ENCODE peak calls at places on chromosomes 13 and 19, in seven cellular contexts. One of them, this sample, is unnamed.

GRCh38 chr13:110714798-110715394 is 1.4 kb downstream of the ING1 start:
- DNase-seq in nephron progenitor cell: peak; percentile 63
- DNase-seq in cardiac fibroblast: peak; percentile 44
- DNase-seq in fibroblast of pulmonary artery: peak; percentile 50
- DNase-seq in activated B cell treated with CpG ODN at 0.5 μM for 24 hours: peak; percentile 58
- DNase-seq in body of pancreas: peak; percentile 68
- DNase-seq in psoas muscle: peak; percentile 64
- DNase-seq in this sample: peak; percentile 72

GRCh38 chr19:39499082-39499642 is 415 bp downstream of the DLL3 start:
- DNase-seq in fibroblast of pulmonary artery: no peak
- DNase-seq in psoas muscle: no peak
- DNase-seq in activated B cell treated with CpG ODN at 0.5 μM for 24 hours: peak; percentile 35
- DNase-seq in nephron progenitor cell: peak; percentile 67
- DNase-seq in cardiac fibroblast: peak; percentile 13
- DNase-seq in body of pancreas: no peak
- DNase-seq in this sample: no peak

GRCh38 chr19:55027472-55028337 is 10.4 kb downstream of the GP6 start:
- DNase-seq in fibroblast of pulmonary artery: no peak
- DNase-seq in activated B cell treated with CpG ODN at 0.5 μM for 24 hours: no peak
- DNase-seq in cardiac fibroblast: peak; percentile 15
- DNase-seq in nephron progenitor cell: no peak
- DNase-seq in psoas muscle: no peak
- DNase-seq in body of pancreas: no peak
- DNase-seq in this sample: peak; percentile 51

GRCh38 chr13:110616103-110617101 is 1.1 kb downstream of the NAXD start:
- DNase-seq in psoas muscle: peak; percentile 62
- DNase-seq in nephron progenitor cell: no peak
- DNase-seq in cardiac fibroblast: peak; percentile 85
- DNase-seq in activated B cell treated with CpG ODN at 0.5 μM for 24 hours: peak; percentile 53
- DNase-seq in body of pancreas: peak; percentile 69
- DNase-seq in fibroblast of pulmonary artery: peak; percentile 38
- DNase-seq in this sample: peak; percentile 62

GRCh38 chr13:29743229-29743786 is 107.1 kb downstream of the UBL3 start:
- DNase-seq in body of pancreas: peak; percentile 5
- DNase-seq in nephron progenitor cell: peak; percentile 12
- DNase-seq in cardiac fibroblast: no peak
- DNase-seq in fibroblast of pulmonary artery: peak; percentile 6
- DNase-seq in psoas muscle: peak; percentile 54
- DNase-seq in activated B cell treated with CpG ODN at 0.5 μM for 24 hours: no peak
- DNase-seq in this sample: no peak

GRCh38 chr13:107003911-107004310 is 436.0 kb upstream of the ARGLU1 start:
- DNase-seq in fibroblast of pulmonary artery: no peak
- DNase-seq in psoas muscle: no peak
- DNase-seq in activated B cell treated with CpG ODN at 0.5 μM for 24 hours: no peak
- DNase-seq in body of pancreas: no peak
- DNase-seq in cardiac fibroblast: no peak
- DNase-seq in nephron progenitor cell: no peak
- DNase-seq in this sample: no peak

GRCh38 chr13:109389892-109390345 is 396.5 kb downstream of the IRS2 start:
- DNase-seq in nephron progenitor cell: no peak
- DNase-seq in body of pancreas: no peak
- DNase-seq in psoas muscle: no peak
- DNase-seq in fibroblast of pulmonary artery: peak; percentile 30
- DNase-seq in activated B cell treated with CpG ODN at 0.5 μM for 24 hours: no peak
- DNase-seq in cardiac fibroblast: peak; percentile 91
- DNase-seq in this sample: peak; percentile 97

GRCh38 chr13:91946498-91947070 is 548.2 kb downstream of the GPC5 start:
- DNase-seq in fibroblast of pulmonary artery: peak; percentile 33
- DNase-seq in activated B cell treated with CpG ODN at 0.5 μM for 24 hours: no peak
- DNase-seq in body of pancreas: no peak
- DNase-seq in nephron progenitor cell: peak; percentile 15
- DNase-seq in psoas muscle: no peak
- DNase-seq in cardiac fibroblast: peak; percentile 1
- DNase-seq in this sample: peak; percentile 42

GRCh38 chr13:104962411-104962810 is 1573.1 kb downstream of the EFNB2 start:
- DNase-seq in activated B cell treated with CpG ODN at 0.5 μM for 24 hours: no peak
- DNase-seq in fibroblast of pulmonary artery: no peak
- DNase-seq in nephron progenitor cell: no peak
- DNase-seq in cardiac fibroblast: no peak
- DNase-seq in body of pancreas: no peak
- DNase-seq in psoas muscle: no peak
- DNase-seq in this sample: no peak

GRCh38 chr19:44212250-44212864 is at the start of gene ZNF227:
- DNase-seq in cardiac fibroblast: peak; percentile 97
- DNase-seq in psoas muscle: peak; percentile 92
- DNase-seq in fibroblast of pulmonary artery: peak; percentile 98
- DNase-seq in nephron progenitor cell: peak; percentile 75
- DNase-seq in body of pancreas: peak; percentile 94
- DNase-seq in activated B cell treated with CpG ODN at 0.5 μM for 24 hours: peak; percentile 69
- DNase-seq in this sample: peak; percentile 82

GRCh38 chr13:30520571-30520970 is 54.8 kb upstream of the HMGB1 start:
- DNase-seq in nephron progenitor cell: no peak
- DNase-seq in cardiac fibroblast: peak; percentile 85
- DNase-seq in fibroblast of pulmonary artery: peak; percentile 22
- DNase-seq in activated B cell treated with CpG ODN at 0.5 μM for 24 hours: no peak
- DNase-seq in psoas muscle: no peak
- DNase-seq in body of pancreas: no peak
- DNase-seq in this sample: no peak

GRCh38 chr13:79522583-79522982 is 41.6 kb downstream of the NDFIP2 start:
- DNase-seq in activated B cell treated with CpG ODN at 0.5 μM for 24 hours: no peak
- DNase-seq in fibroblast of pulmonary artery: peak; percentile 66
- DNase-seq in body of pancreas: no peak
- DNase-seq in nephron progenitor cell: no peak
- DNase-seq in psoas muscle: no peak
- DNase-seq in cardiac fibroblast: peak; percentile 77
- DNase-seq in this sample: peak; percentile 59

GRCh38 chr19:11420894-11421606 is 1.9 kb upstream of the RGL3 start:
- DNase-seq in cardiac fibroblast: no peak
- DNase-seq in activated B cell treated with CpG ODN at 0.5 μM for 24 hours: peak; percentile 40
- DNase-seq in fibroblast of pulmonary artery: no peak
- DNase-seq in nephron progenitor cell: peak; percentile 58
- DNase-seq in psoas muscle: peak; percentile 42
- DNase-seq in body of pancreas: peak; percentile 9
- DNase-seq in this sample: no peak

GRCh38 chr19:2556221-2557092 is 80.5 kb downstream of the GADD45B start:
- DNase-seq in body of pancreas: no peak
- DNase-seq in nephron progenitor cell: no peak
- DNase-seq in cardiac fibroblast: no peak
- DNase-seq in activated B cell treated with CpG ODN at 0.5 μM for 24 hours: no peak
- DNase-seq in fibroblast of pulmonary artery: no peak
- DNase-seq in psoas muscle: no peak
- DNase-seq in this sample: no peak

GRCh38 chr19:51514866-51515481 is 13.4 kb upstream of the SIGLEC12 start:
- DNase-seq in cardiac fibroblast: peak; percentile 71
- DNase-seq in activated B cell treated with CpG ODN at 0.5 μM for 24 hours: no peak
- DNase-seq in psoas muscle: no peak
- DNase-seq in nephron progenitor cell: peak; percentile 27
- DNase-seq in fibroblast of pulmonary artery: peak; percentile 69
- DNase-seq in body of pancreas: peak; percentile 19
- DNase-seq in this sample: peak; percentile 73

GRCh38 chr13:110915057-110915873 is at the start of gene ANKRD10:
- DNase-seq in body of pancreas: peak; percentile 100
- DNase-seq in activated B cell treated with CpG ODN at 0.5 μM for 24 hours: peak; percentile 98
- DNase-seq in fibroblast of pulmonary artery: peak; percentile 100
- DNase-seq in nephron progenitor cell: peak; percentile 100
- DNase-seq in cardiac fibroblast: peak; percentile 98
- DNase-seq in psoas muscle: peak; percentile 99
- DNase-seq in this sample: peak; percentile 99

GRCh38 chr19:31270897-31271568 is 78.2 kb downstream of the TSHZ3 start:
- DNase-seq in cardiac fibroblast: peak; percentile 67
- DNase-seq in body of pancreas: no peak
- DNase-seq in psoas muscle: no peak
- DNase-seq in fibroblast of pulmonary artery: peak; percentile 68
- DNase-seq in nephron progenitor cell: peak; percentile 35
- DNase-seq in activated B cell treated with CpG ODN at 0.5 μM for 24 hours: no peak
- DNase-seq in this sample: no peak

DNA sequence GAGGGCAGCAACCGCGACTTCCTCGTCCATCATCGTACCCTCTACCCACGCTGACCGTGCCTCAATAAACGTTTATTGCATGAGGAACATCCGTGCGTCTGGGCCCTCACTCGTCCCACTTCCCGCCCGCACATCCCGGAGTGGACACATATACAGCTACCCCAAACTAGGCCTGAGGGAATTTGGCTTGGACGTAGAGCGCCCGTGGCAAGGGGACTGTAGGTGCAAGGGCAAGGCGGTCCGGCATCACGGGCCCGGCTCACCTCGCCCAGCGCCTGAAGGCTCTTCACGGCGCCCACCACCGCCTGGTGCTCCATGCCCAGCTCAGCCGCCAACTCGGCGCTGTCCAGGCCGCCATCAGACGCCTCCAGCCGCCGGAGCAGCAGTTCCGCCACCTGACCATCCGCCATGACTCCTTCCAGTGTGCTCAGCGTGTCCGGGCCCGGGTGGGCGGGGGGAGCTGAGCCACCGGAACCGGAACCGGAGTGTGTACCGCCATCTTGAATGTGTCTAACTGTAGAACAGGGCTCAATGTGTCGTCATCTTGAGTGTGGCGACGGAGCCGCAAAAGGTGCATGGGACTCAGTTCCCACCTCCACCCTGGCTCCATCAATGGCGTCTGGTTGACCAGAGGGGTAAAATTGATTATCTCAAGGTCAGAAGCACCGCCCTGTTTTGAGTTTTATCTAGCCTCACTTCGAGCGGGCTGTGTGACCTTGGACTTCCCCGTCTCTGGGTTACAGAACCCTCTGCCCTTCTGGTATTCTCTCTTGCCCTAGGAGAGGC is at the start of gene FARSA:
- DNase-seq in psoas muscle: peak; percentile 95
- DNase-seq in body of pancreas: peak; percentile 95
- DNase-seq in nephron progenitor cell: peak; percentile 88
- DNase-seq in activated B cell treated with CpG ODN at 0.5 μM for 24 hours: peak; percentile 80
- DNase-seq in cardiac fibroblast: peak; percentile 92
- DNase-seq in fibroblast of pulmonary artery: peak; percentile 90
- DNase-seq in this sample: peak; percentile 93
- TF ChIP-seq CTCF in psoas muscle: no peak
- TF ChIP-seq CTCF in body of pancreas: no peak
- TF ChIP-seq CTCF in nephron progenitor cell: no peak
- TF ChIP-seq CTCF in activated B cell treated with CpG ODN at 0.5 μM for 24 hours: no peak
- TF ChIP-seq CTCF in cardiac fibroblast: no peak
- TF ChIP-seq CTCF in fibroblast of pulmonary artery: no peak
- TF ChIP-seq CTCF in this sample: no peak

GRCh38 chr19:5137571-5138124 is 168.7 kb downstream of the KDM4B start:
- DNase-seq in activated B cell treated with CpG ODN at 0.5 μM for 24 hours: no peak
- DNase-seq in body of pancreas: peak; percentile 36
- DNase-seq in cardiac fibroblast: no peak
- DNase-seq in nephron progenitor cell: no peak
- DNase-seq in psoas muscle: no peak
- DNase-seq in fibroblast of pulmonary artery: no peak
- DNase-seq in this sample: no peak
- TF ChIP-seq CTCF in activated B cell treated with CpG ODN at 0.5 μM for 24 hours: no peak
- TF ChIP-seq CTCF in body of pancreas: peak; percentile 13
- TF ChIP-seq CTCF in cardiac fibroblast: peak; percentile 1
- TF ChIP-seq CTCF in nephron progenitor cell: peak; percentile 26
- TF ChIP-seq CTCF in psoas muscle: no peak
- TF ChIP-seq CTCF in fibroblast of pulmonary artery: no peak
- TF ChIP-seq CTCF in this sample: peak; percentile 8

GRCh38 chr13:41917641-41918040 is 43.3 kb downstream of the VWA8 start:
- DNase-seq in activated B cell treated with CpG ODN at 0.5 μM for 24 hours: no peak
- DNase-seq in cardiac fibroblast: peak; percentile 74
- DNase-seq in body of pancreas: no peak
- DNase-seq in nephron progenitor cell: no peak
- DNase-seq in fibroblast of pulmonary artery: peak; percentile 66
- DNase-seq in psoas muscle: no peak
- DNase-seq in this sample: peak; percentile 14
- TF ChIP-seq CTCF in activated B cell treated with CpG ODN at 0.5 μM for 24 hours: no peak
- TF ChIP-seq CTCF in cardiac fibroblast: no peak
- TF ChIP-seq CTCF in body of pancreas: no peak
- TF ChIP-seq CTCF in nephron progenitor cell: no peak
- TF ChIP-seq CTCF in fibroblast of pulmonary artery: no peak
- TF ChIP-seq CTCF in psoas muscle: no peak
- TF ChIP-seq CTCF in this sample: no peak

DNA sequence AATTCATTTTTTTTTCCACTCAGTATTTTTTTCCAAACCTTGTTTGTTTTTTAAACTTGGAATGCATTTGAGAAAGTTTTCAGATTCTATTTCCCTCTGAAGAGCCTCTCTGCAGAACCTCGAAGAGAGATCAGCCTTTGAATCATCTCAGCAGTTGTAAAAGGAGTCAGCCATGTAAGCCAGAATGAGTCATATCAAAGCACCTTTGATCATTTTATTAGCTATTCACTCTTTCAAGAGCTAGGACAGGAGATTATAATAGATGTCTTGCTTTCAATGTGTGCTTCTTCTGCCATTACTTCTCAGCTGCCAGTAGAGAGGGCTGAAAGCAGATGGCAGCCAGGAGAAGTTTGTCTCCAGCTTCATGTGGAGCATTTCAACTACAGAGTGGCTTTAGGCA is 94.0 kb downstream of the NHLRC3 start:
- DNase-seq in body of pancreas: no peak
- DNase-seq in activated B cell treated with CpG ODN at 0.5 μM for 24 hours: no peak
- DNase-seq in psoas muscle: no peak
- DNase-seq in fibroblast of pulmonary artery: no peak
- DNase-seq in nephron progenitor cell: no peak
- DNase-seq in cardiac fibroblast: no peak
- DNase-seq in this sample: no peak
- TF ChIP-seq CTCF in body of pancreas: no peak
- TF ChIP-seq CTCF in activated B cell treated with CpG ODN at 0.5 μM for 24 hours: no peak
- TF ChIP-seq CTCF in psoas muscle: no peak
- TF ChIP-seq CTCF in fibroblast of pulmonary artery: no peak
- TF ChIP-seq CTCF in nephron progenitor cell: no peak
- TF ChIP-seq CTCF in cardiac fibroblast: no peak
- TF ChIP-seq CTCF in this sample: no peak

This sample was measured in NB4.